ENCODE peak calls at places on chromosomes 13 and 19, in seven cellular contexts. X is dorsolateral prefrontal cortex; U is BJ; E is body of pancreas; W is psoas muscle; N is CD8-positive, alpha-beta T cell; O is gastrocnemius medialis. A is an unnamed sample.

GRCh38 chr19:2331601-2332246 is 3.2 kb downstream of the SPPL2B start:
- DNase-seq in N (no peak), E (no peak), W (no peak), O (no peak), X (no peak), U (no peak), A (no peak)

GRCh38 chr19:19185853-19186728 is 5.9 kb downstream of the BORCS8 start:
- DNase-seq in O (no peak), W (no peak), E (peak), N (peak), X (peak), U (no peak), A (peak)

GRCh38 chr19:32336259-32337111 is 8.9 kb upstream of the ZNF507 start:
- DNase-seq in X (no peak), W (no peak), E (no peak), O (no peak), N (no peak), U (no peak), A (peak)

GRCh38 chr19:8020681-8021080 is 15.2 kb upstream of the ELAVL1 start:
- DNase-seq in W (no peak), N (no peak), X (no peak), E (no peak), U (no peak), O (no peak), A (no peak)

GRCh38 chr19:5017235-5017634 is 48.3 kb downstream of the KDM4B start:
- DNase-seq in W (no peak), E (no peak), U (no peak), X (no peak), N (no peak), O (no peak), A (peak)

GRCh38 chr19:5927439-5927821 is 13.4 kb downstream of the CAPS start:
- DNase-seq in N (no peak), W (no peak), X (no peak), U (no peak), O (no peak), E (no peak), A (no peak)

GRCh38 chr13:29474991-29475390 is 120.5 kb downstream of the SLC7A1 start:
- DNase-seq in X (no peak), O (no peak), W (no peak), E (no peak), N (no peak), U (peak), A (peak)

GRCh38 chr19:54208784-54209057 is 8.1 kb downstream of the RPS9 start:
- DNase-seq in N (no peak), W (no peak), U (no peak), E (peak), O (no peak), X (no peak), A (no peak)

GRCh38 chr19:10797078-10797477 is 38.9 kb downstream of the TMED1 start:
- DNase-seq in X (no peak), U (no peak), E (no peak), O (no peak), W (no peak), N (peak), A (no peak)

GRCh38 chr19:2235026-2235395 is 1.1 kb downstream of the PLEKHJ1 start:
- DNase-seq in O (no peak), X (no peak), E (no peak), N (no peak), W (no peak), U (no peak), A (no peak)

GRCh38 chr13:63449549-63449948 is 2033.9 kb upstream of the PCDH20 start:
- DNase-seq in W (no peak), O (no peak), E (no peak), X (no peak), U (no peak), N (no peak), A (no peak)

GRCh38 chr13:33799950-33800592 is 17.9 kb upstream of the RFC3 start:
- DNase-seq in O (no peak), U (no peak), N (no peak), W (no peak), X (no peak), E (no peak), A (peak)

GRCh38 chr19:19224852-19225494 is 13.2 kb downstream of the NCAN start:
- DNase-seq in X (no peak), W (peak), O (no peak), E (peak), N (peak), U (no peak), A (peak)

GRCh38 chr19:46411088-46412033 is 2.0 kb downstream of the CCDC8 start:
- DNase-seq in U (no peak), O (no peak), N (no peak), X (no peak), E (no peak), W (no peak), A (no peak)

GRCh38 chr19:46407891-46408426 is 5.4 kb downstream of the CCDC8 start:
- DNase-seq in E (no peak), O (no peak), U (no peak), W (no peak), N (no peak), X (no peak), A (no peak)

GRCh38 chr19:46410205-46411087 is 2.9 kb downstream of the CCDC8 start:
- DNase-seq in W (no peak), O (no peak), U (no peak), E (no peak), N (no peak), X (no peak), A (no peak)

GRCh38 chr19:46409146-46409545 is 4.2 kb downstream of the CCDC8 start:
- DNase-seq in X (no peak), U (no peak), E (no peak), O (no peak), N (no peak), W (no peak), A (no peak)

DNA sequence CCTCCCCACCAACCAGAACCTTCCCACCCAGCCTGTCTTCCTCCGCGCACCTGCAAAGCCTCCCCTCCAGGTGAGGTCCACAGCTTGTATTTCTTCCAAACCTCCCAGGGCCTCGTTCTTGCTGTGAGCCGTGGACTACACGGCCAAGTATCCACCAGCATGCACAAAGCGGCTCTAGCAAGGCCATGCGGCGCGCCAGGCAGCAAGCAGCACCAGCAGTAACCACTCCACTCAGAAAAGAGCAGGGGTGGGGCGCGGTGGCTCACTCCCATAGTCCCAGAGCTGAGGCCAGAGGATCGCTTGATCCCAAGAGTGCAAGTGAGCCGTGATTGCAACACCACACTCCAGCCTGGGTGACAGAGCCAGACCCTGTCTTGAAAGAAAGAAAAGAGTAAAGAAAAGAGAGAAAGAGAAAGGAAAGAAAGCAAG is 4.7 kb downstream of the CCDC8 start:
- DNase-seq in E (peak), O (peak), N (no peak), U (no peak), X (peak), W (peak), A (peak)
- H3K4me3 ChIP-seq in E (no peak), O (no peak), N (no peak), U (no peak), X (peak), W (peak), A (peak)

GRCh38 chr13:41562083-41562482 is 104.7 kb downstream of the RGCC start:
- DNase-seq in W (peak), E (peak), X (peak), O (peak), U (no peak), N (no peak), A (peak)

GRCh38 chr13:41563501-41564001 is 106.2 kb downstream of the RGCC start:
- DNase-seq in O (no peak), U (no peak), E (no peak), X (peak), W (no peak), N (no peak), A (peak)

GRCh38 chr13:41564046-41564445 is 106.7 kb downstream of the RGCC start:
- DNase-seq in U (no peak), E (no peak), W (no peak), X (no peak), O (no peak), N (no peak), A (peak)

GRCh38 chr13:41562541-41563178 is 105.3 kb downstream of the RGCC start:
- DNase-seq in E (no peak), W (no peak), N (no peak), U (no peak), X (no peak), O (no peak), A (peak)

GRCh38 chr13:41565221-41565620 is 107.9 kb downstream of the RGCC start:
- DNase-seq in X (peak), W (no peak), N (no peak), U (no peak), O (no peak), E (no peak), A (peak)
- H3K4me3 ChIP-seq in X (no peak), W (no peak), N (no peak), U (no peak), O (no peak), E (no peak), A (no peak)

GRCh38 chr13:111110054-111110453 is 5.1 kb upstream of the ARHGEF7 start:
- DNase-seq in N (no peak), O (no peak), W (no peak), X (no peak), U (no peak), E (no peak), A (no peak)

GRCh38 chr13:111111376-111111937 is 3.7 kb upstream of the ARHGEF7 start:
- DNase-seq in O (no peak), N (no peak), U (no peak), X (no peak), E (no peak), W (no peak), A (no peak)

GRCh38 chr13:111114362-111115050 is 604 bp upstream of the ARHGEF7 start:
- DNase-seq in X (peak), O (peak), E (peak), W (peak), N (no peak), U (no peak), A (peak)

GRCh38 chr13:111115051-111115840 is at the start of gene ARHGEF7:
- DNase-seq in W (no peak), N (no peak), U (no peak), E (peak), O (no peak), X (no peak), A (no peak)

GRCh38 chr13:111112196-111112595 is 2.9 kb upstream of the ARHGEF7 start:
- DNase-seq in X (no peak), N (no peak), W (no peak), E (no peak), O (no peak), U (no peak), A (no peak)
- H3K4me3 ChIP-seq in X (no peak), N (no peak), W (no peak), E (no peak), O (no peak), U (no peak), A (no peak)

GRCh38 chr13:81116461-81117282 is 775.7 kb upstream of the SPRY2 start:
- DNase-seq in E (no peak), W (no peak), X (no peak), O (peak), U (no peak), N (no peak), A (peak)
- H3K4me3 ChIP-seq in E (no peak), W (peak), X (no peak), O (peak), U (no peak), N (no peak), A (no peak)

GRCh38 chr19:41926861-41927809 is 1.1 kb downstream of the ERFL start:
- DNase-seq in E (no peak), O (no peak), N (no peak), X (no peak), W (no peak), U (no peak), A (no peak)
- H3K4me3 ChIP-seq in E (no peak), O (peak), N (no peak), X (no peak), W (no peak), U (no peak), A (no peak)

GRCh38 chr19:709965-710714 is 1.4 kb downstream of the PALM start:
- DNase-seq in E (no peak), X (no peak), W (peak), O (peak), U (no peak), N (no peak), A (no peak)

GRCh38 chr19:711224-711623 is 2.5 kb downstream of the PALM start:
- DNase-seq in N (no peak), W (no peak), U (no peak), X (no peak), O (no peak), E (no peak), A (no peak)

GRCh38 chr19:709196-709964 is 645 bp downstream of the PALM start:
- DNase-seq in U (no peak), X (no peak), O (no peak), E (no peak), W (no peak), N (no peak), A (no peak)

GRCh38 chr19:708154-709141 is at the start of gene PALM:
- DNase-seq in N (no peak), U (no peak), W (peak), X (no peak), E (peak), O (no peak), A (no peak)

GRCh38 chr19:710767-711166 is 2.0 kb downstream of the PALM start:
- DNase-seq in X (no peak), E (no peak), U (no peak), O (no peak), W (no peak), N (no peak), A (no peak)
- H3K4me3 ChIP-seq in X (peak), E (no peak), U (no peak), O (no peak), W (peak), N (no peak), A (no peak)

GRCh38 chr19:57961785-57962184 is 12.5 kb downstream of the C19orf18 start:
- DNase-seq in E (no peak), U (no peak), X (no peak), W (no peak), O (no peak), N (no peak), A (no peak)
- H3K4me3 ChIP-seq in E (no peak), U (no peak), X (no peak), W (no peak), O (no peak), N (no peak), A (no peak)

DNA sequence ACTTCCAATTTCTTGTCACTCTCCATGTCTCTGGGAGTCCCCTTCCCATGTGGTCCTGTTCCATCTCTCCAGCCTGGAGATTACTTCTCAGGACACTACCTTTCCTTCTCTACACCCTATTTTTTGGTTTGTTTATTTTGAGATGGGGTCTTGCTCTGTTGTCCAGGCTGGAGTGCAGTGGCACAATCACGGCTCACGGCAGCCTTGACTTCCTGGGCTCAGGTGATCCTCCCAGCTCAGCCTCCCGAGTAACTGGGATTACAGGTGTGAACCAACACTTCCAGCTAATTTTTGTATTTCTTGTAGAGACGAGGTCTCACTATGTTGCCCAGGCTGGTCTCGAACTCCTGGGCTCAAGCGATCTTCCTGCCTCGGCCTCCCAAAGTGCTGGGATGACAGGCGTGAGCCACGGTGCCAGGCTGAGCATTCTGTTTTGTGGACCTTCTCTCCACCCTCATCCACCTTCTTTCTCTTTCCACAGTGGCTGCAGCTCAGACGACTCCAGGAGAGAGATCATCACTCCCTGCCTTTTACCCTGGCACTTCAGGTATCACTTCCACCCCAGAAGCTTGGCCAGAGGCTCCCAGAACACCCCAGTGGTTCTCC is 644 bp downstream of the HCST start:
- DNase-seq in W (no peak), E (no peak), U (no peak), X (no peak), O (no peak), N (no peak), A (no peak)
- H3K4me3 ChIP-seq in W (peak), E (no peak), U (peak), X (peak), O (no peak), N (peak), A (peak)

DNA sequence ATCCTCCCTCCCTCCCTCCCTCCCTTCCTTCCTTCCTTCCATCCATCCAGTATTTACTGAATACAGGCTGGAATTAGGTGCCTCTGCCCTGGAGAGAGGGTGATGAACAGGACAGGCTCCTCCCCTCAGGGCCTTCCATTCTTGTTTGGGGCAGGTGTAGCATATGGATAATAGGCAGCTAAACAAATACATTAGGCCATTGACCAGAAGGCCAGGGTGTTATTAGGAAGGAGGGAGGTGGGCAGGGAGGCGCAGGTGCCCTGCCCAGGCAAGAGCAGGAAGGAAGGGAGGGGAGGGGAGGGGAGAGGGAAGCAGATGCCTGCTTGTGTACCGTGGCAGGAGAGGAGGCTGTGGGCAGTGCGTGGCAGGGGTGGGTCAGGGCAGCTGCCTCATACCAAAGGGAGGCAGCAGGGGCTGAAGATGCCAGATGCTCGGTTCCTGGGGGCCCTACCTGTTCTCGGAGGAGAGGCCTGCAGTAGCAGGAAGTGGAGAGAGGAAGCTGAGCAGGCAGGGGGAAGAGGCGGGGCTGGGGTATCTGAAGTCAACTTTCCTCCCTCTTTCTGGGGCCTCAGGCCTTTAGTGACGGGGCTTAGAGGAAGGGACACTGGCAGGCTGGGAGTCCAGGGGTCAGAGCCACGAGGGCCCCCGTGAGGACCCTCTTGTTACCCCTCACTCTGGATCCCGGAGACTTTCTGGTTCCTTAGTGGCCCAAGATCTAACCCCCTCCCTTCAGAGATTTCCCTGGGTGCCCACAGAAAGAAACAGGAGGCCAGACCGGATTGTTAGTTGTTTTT is at the start of gene RINL:
- DNase-seq in N (peak), X (no peak), W (no peak), U (no peak), O (no peak), E (no peak), A (no peak)
- H3K4me3 ChIP-seq in N (peak), X (no peak), W (no peak), U (no peak), O (no peak), E (no peak), A (no peak)